ENCODE peak calls at places on chromosomes 16 and 17, in nine cellular contexts. D is stimulated activated naive CD8-positive, alpha-beta T cell treated with anti-CD3 and anti-CD28 coated beads, Interleukin-15, Interleukin-2, amounts not matched to agents 100 U/mL and 50 U/mL, for 24 hours; P is HTR-8/SVneo; Q is heart left ventricle; T is AG20443; N is NCI-H748 treated with DMSO at 0.1 percent for 48 hours; H is stimulated activated CD4-positive, alpha-beta T cell treated with anti-CD3 and anti-CD28 coated beads, TNF-alpha, amount 100 ng/mL, for 48 hours; I is right cardiac atrium; V is NCI-H1092. R is an unnamed sample.

GRCh38 chr16:62927122-62927521 is 890.9 kb upstream of the CDH8 start:
- DNase-seq in H (no peak), I (no peak), P (no peak), N (no peak), V (no peak), Q (no peak), D (no peak), T (no peak), R (no peak)

GRCh38 chr16:31105677-31106213 is 2.4 kb upstream of the BCKDK start:
- DNase-seq in T (peak), I (peak), P (peak), V (peak), N (no peak), H (peak), D (peak), Q (peak), R (peak)

GRCh38 chr17:30323262-30323894 is 10.5 kb downstream of the TMIGD1 start:
- DNase-seq in D (no peak), Q (no peak), P (no peak), V (no peak), H (no peak), N (peak), T (no peak), I (no peak), R (no peak)

GRCh38 chr16:66469291-66469931 is 42.3 kb downstream of the BEAN1 start:
- DNase-seq in N (no peak), Q (no peak), V (no peak), P (no peak), I (no peak), D (no peak), H (no peak), T (no peak), R (no peak)

GRCh38 chr17:17503566-17504130 is 7.5 kb upstream of the RASD1 start:
- DNase-seq in Q (peak), V (no peak), T (no peak), I (peak), H (no peak), P (no peak), D (no peak), N (no peak), R (no peak)

GRCh38 chr17:55056530-55056929 is 88.0 kb downstream of the STXBP4 start:
- DNase-seq in P (no peak), I (no peak), H (no peak), N (peak), T (no peak), D (no peak), V (peak), Q (no peak), R (no peak)

GRCh38 chr17:9676742-9677387 is 31.5 kb downstream of the USP43 start:
- DNase-seq in H (no peak), Q (no peak), T (no peak), P (peak), I (no peak), V (no peak), N (no peak), D (no peak), R (no peak)

GRCh38 chr17:36546418-36547093 is 1.8 kb downstream of the GGNBP2 start:
- DNase-seq in Q (no peak), V (no peak), I (no peak), N (no peak), D (no peak), H (no peak), T (no peak), P (no peak), R (no peak)

GRCh38 chr17:77749316-77749715 is 209.2 kb upstream of the TNRC6C start:
- DNase-seq in V (no peak), N (no peak), P (no peak), H (no peak), I (no peak), D (no peak), T (no peak), Q (no peak), R (no peak)

GRCh38 chr17:8153957-8154607 is 1.9 kb upstream of the PER1 start:
- DNase-seq in V (no peak), T (peak), H (peak), D (peak), P (peak), I (peak), N (no peak), Q (peak), R (peak)

GRCh38 chr17:49993423-49994037 is 1.5 kb downstream of the DLX3 start:
- DNase-seq in D (peak), T (peak), Q (no peak), V (no peak), N (peak), P (no peak), I (peak), H (no peak), R (no peak)

GRCh38 chr17:12983986-12984932 is 33.6 kb downstream of the ELAC2 start:
- DNase-seq in T (peak), N (no peak), H (no peak), Q (peak), P (no peak), I (peak), V (no peak), D (no peak), R (no peak)

GRCh38 chr17:6713130-6713917 is at the start of gene SLC13A5:
- DNase-seq in Q (no peak), T (peak), H (no peak), N (no peak), D (peak), I (no peak), V (no peak), P (peak), R (no peak)

R was measured in hypothalamus.